ENCODE peak calls at places on chromosomes 5 and 9, in four cellular contexts. H is WTC11, W is endothelial cell, B is foreskin fibroblast. S is an unnamed sample.

GRCh38 chr9:85258823-85259370 is 482.9 kb downstream of the AGTPBP1 start:
- DNase-seq in B (peak; percentile 54), W (peak; percentile 76), H (peak; percentile 75), S (peak; percentile 76)

GRCh38 chr9:82584349-82584846 is 478.5 kb downstream of the RASEF start:
- DNase-seq in B (no peak), H (no peak), W (no peak), S (no peak)

GRCh38 chr9:4769321-4770080 is 23.2 kb upstream of the RCL1 start:
- DNase-seq in H (no peak), B (no peak), W (no peak), S (no peak)

GRCh38 chr5:181204561-181205401 is at the start of gene TRIM7:
- DNase-seq in H (peak; percentile 55), W (no peak), B (peak; percentile 50), S (peak; percentile 59)

GRCh38 chr5:115735108-115735998 is 81.1 kb downstream of the CDO1 start:
- DNase-seq in H (no peak), W (no peak), B (no peak), S (peak; percentile 22)

GRCh38 chr5:157072508-157072907 is 13.6 kb upstream of the HAVCR1 start:
- DNase-seq in H (no peak), W (no peak), B (no peak), S (no peak)

GRCh38 chr5:180119886-180120220 is 48.3 kb upstream of the RNF130 start:
- DNase-seq in W (no peak), B (no peak), H (no peak), S (no peak)

GRCh38 chr5:155729684-155730059 is 597.3 kb upstream of the SGCD start:
- DNase-seq in H (peak; percentile 25), W (peak; percentile 16), B (no peak), S (peak; percentile 20)

GRCh38 chr5:15286659-15287058 is 213.3 kb upstream of the FBXL7 start:
- DNase-seq in H (no peak), B (peak; percentile 6), W (no peak), S (no peak)

GRCh38 chr5:126599499-126599898 is 1.2 kb upstream of the PHAX start:
- DNase-seq in H (no peak), B (no peak), W (no peak), S (no peak)

GRCh38 chr5:126605525-126605924 is 4.8 kb downstream of the PHAX start:
- DNase-seq in B (no peak), W (no peak), H (no peak), S (no peak)

GRCh38 chr5:126597156-126597555 is 2.1 kb upstream of the ALDH7A1 start:
- DNase-seq in W (no peak), H (no peak), B (peak; percentile 76), S (no peak)

GRCh38 chr5:126603402-126603991 is 2.8 kb downstream of the PHAX start:
- DNase-seq in B (no peak), W (no peak), H (no peak), S (no peak)

DNA sequence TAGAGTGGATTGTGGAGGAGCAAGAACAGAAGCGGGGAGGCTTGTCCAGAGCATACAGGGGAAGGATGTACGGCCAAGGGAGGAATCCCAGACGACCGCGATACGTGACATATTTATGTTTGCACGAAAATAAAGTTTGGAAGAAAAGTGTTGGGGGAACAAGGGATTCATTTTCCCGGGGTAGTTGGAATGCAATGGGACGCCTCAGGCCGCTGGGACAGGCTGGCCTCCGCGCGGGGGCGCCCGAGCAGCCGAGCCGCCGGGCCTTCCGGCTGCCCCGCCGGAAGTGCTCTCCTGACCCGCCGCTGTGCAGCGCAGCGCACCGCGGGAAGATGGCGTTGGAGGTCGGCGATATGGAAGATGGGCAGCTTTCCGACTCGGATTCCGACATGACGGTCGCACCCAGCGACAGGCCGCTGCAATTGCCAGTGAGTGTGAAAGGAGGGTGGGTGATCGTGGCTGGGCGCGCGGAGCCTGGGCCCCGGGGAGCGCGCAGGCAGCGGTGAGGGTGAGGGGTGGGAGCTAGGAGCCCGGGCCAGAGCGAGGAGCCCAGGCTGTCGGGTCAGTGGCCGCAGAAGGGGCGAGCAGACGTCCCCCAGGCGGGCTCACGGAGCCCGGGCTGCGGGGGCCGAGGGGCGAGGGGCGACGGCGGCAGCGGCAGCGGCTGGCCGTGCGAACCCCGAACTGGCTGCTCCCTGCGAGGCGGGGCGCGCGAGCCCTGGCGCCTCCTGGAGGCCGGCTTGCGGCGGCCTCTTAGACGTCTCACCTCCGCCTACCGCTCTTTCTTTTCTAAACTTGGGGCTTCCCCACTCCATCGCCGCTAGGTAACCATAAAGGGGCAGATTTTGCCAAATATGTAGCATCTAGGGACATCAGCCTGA is at the start of gene PHAX:
- DNase-seq in W (peak; percentile 90), H (peak; percentile 84), B (peak; percentile 85), S (peak; percentile 88)
- TF ChIP-seq CTCF in W (peak; percentile 56), H (peak; percentile 24), B (peak; percentile 87), S (no peak)

GRCh38 chr9:25472681-25473080 is 205.6 kb downstream of the TUSC1 start:
- DNase-seq in H (no peak), B (no peak), W (no peak), S (no peak)
- TF ChIP-seq CTCF in H (no peak), B (no peak), W (no peak), S (no peak)

GRCh38 chr9:104577263-104577662 is 8.3 kb downstream of the OR13C8 start:
- DNase-seq in W (no peak), H (no peak), B (no peak), S (no peak)
- TF ChIP-seq CTCF in W (no peak), H (no peak), B (no peak), S (no peak)

DNA sequence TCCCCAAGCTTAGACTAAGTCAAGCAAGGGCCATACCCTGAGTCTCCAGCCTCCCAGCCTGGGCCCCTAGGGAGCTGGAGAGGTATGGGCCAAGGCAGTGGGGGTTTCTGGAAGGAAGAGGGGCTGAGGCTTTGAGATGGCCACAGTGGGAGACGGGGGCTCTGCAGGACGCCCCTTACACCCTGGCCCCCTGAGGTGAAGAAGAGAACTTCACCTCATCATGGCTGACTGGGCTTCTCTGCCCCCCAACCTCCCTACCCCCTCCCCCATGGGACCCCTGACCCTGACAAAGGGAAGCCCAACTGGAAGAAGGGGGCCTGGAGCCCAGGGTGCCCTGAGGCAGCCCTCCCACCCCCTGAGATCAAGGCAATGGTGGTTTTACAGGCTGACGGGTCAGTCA is 25.8 kb downstream of the PCDH1 start:
- DNase-seq in H (no peak), W (no peak), B (no peak), S (no peak)
- TF ChIP-seq CTCF in H (no peak), W (no peak), B (no peak), S (peak; percentile 17)

GRCh38 chr5:94159144-94159543 is 417.7 kb upstream of the POU5F2 start:
- DNase-seq in W (no peak), H (no peak), B (no peak), S (no peak)
- TF ChIP-seq CTCF in W (no peak), H (no peak), B (no peak), S (no peak)

GRCh38 chr9:93306081-93306480 is 122.1 kb downstream of the WNK2 start:
- DNase-seq in H (no peak), W (no peak), B (no peak), S (no peak)
- TF ChIP-seq CTCF in H (no peak), W (no peak), B (no peak), S (no peak)

DNA sequence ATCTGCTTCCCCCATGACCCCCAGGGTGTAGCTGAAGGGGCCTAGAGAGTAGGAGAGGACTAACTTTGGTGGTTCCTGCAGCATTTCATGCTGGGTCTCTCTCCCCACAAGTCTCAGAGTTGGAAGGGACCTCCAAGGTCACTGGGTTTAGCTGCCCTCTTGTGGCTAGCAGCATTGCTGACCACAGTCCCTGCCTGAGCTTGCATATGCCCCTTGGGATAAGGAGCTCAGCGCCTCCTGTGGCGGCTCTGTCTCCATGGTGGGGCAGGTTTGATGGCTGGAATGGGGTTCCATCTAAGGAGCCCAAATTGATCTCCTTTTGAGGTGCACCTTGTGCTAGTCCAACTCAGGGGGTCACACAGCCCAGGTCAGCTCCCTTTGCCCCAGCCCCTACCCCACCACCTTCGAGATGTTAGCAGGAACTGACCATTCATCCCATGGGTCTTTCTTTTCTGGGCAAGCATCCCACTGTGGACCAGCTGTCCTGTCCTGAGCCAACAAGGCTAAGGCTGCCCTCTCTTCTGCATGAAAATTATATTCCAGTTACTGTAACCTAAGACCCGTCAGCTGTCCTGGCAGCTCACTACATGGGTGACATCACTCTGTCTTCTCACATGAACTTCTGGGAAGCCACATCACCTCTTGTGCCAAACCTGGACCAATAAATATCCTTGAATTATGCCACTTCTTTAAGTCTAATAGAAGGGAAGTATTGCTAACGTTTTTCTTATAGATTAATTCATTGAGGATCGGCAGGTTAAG is 196.2 kb downstream of the HSPA4 start:
- DNase-seq in W (peak; percentile 78), H (peak; percentile 77), B (no peak), S (no peak)
- TF ChIP-seq CTCF in W (peak; percentile 45), H (peak; percentile 15), B (peak; percentile 26), S (peak; percentile 11)